ENCODE peak calls at places on chromosomes 2 and 18, in five cellular contexts. C is neuronal stem cell, I is trophoblast cell, B is IMR-90, M is H1. D is an unnamed sample. For H3K79me1, the result is how much of the 10 kb centered on the place peaks cover.

GRCh38 chr2:151761687-151762086 is 27.4 kb upstream of the NEB start:
- DNase-seq in C (no peak), I (no peak), B (no peak), M (no peak), D (no peak)

GRCh38 chr2:197925204-197925603 is 120.8 kb downstream of the PLCL1 start:
- DNase-seq in C (no peak), I (no peak), B (no peak), M (no peak), D (no peak)

GRCh38 chr2:236865052-236865451 is 220.6 kb upstream of the COPS8 start:
- DNase-seq in C (no peak), I (no peak), B (no peak), M (no peak), D (peak)

GRCh38 chr2:9703701-9704221 is 73.0 kb upstream of the YWHAQ start:
- DNase-seq in C (no peak), I (peak), B (peak), M (no peak), D (no peak)

GRCh38 chr2:44510246-44510645 is 148.5 kb downstream of the CAMKMT start:
- DNase-seq in C (no peak), I (no peak), B (peak), M (no peak), D (no peak)

GRCh38 chr2:225091336-225091735 is 49.1 kb upstream of the DOCK10 start:
- DNase-seq in C (no peak), I (no peak), B (peak), M (no peak), D (no peak)

GRCh38 chr2:76089683-76090082 is 379.0 kb upstream of the GCFC2 start:
- DNase-seq in C (no peak), I (no peak), B (no peak), M (no peak), D (no peak)

GRCh38 chr2:43400508-43400907 is 174.1 kb upstream of the ZFP36L2 start:
- DNase-seq in C (no peak), I (no peak), B (peak), M (no peak), D (no peak)

GRCh38 chr18:41096504-41096903 is 858.5 kb upstream of the PIK3C3 start:
- DNase-seq in C (peak), I (no peak), B (peak), M (no peak), D (no peak)

GRCh38 chr2:221753401-221753800 is 181.3 kb upstream of the EPHA4 start:
- DNase-seq in C (no peak), I (no peak), B (no peak), M (no peak), D (no peak)

GRCh38 chr2:16584824-16585546 is 80.6 kb downstream of the CYRIA start:
- DNase-seq in C (no peak), I (no peak), B (no peak), M (no peak), D (no peak)

GRCh38 chr2:46296840-46297545 is at the start of gene EPAS1:
- DNase-seq in C (peak), I (peak), B (peak), M (peak), D (peak)

GRCh38 chr2:173359231-173359630 is 4.6 kb downstream of the CDCA7 start:
- DNase-seq in C (no peak), I (peak), B (peak), M (no peak), D (no peak)

GRCh38 chr18:29248856-29249255 is 1071.9 kb upstream of the CDH2 start:
- DNase-seq in C (no peak), I (no peak), B (no peak), M (no peak), D (no peak)

GRCh38 chr2:219631925-219632757 is 4.7 kb downstream of the SLC4A3 start:
- DNase-seq in C (no peak), I (no peak), B (no peak), M (no peak), D (peak)

GRCh38 chr2:85523906-85524566 is 14.9 kb upstream of the MAT2A start:
- DNase-seq in C (no peak), I (no peak), B (peak), M (no peak), D (no peak)

GRCh38 chr2:10447300-10448207 is 573 bp downstream of the ODC1 start:
- DNase-seq in C (no peak), I (no peak), B (peak), M (no peak), D (peak)

GRCh38 chr2:17858064-17858463 is 20.4 kb upstream of the KCNS3 start:
- DNase-seq in C (no peak), I (no peak), B (no peak), M (no peak), D (no peak)

GRCh38 chr2:11669454-11670291 is at the start of gene NTSR2:
- DNase-seq in C (peak), I (peak), B (peak), M (peak), D (peak)

GRCh38 chr2:206230060-206230890 is 44.2 kb upstream of the ZDBF2 start:
- DNase-seq in C (peak), I (no peak), B (no peak), M (no peak), D (peak)

GRCh38 chr18:61883547-61883946 is 9.3 kb downstream of the RNF152 start:
- DNase-seq in C (no peak), I (no peak), B (peak), M (no peak), D (no peak)

GRCh38 chr2:230762317-230762896 is 49.8 kb downstream of the CAB39 start:
- DNase-seq in C (peak), I (peak), B (no peak), M (peak), D (peak)

GRCh38 chr18:54389143-54389505 is 31.4 kb downstream of the C18orf54 start:
- DNase-seq in C (no peak), I (peak), B (no peak), M (no peak), D (no peak)

GRCh38 chr2:211408485-211408884 is 852.1 kb downstream of the CPS1 start:
- DNase-seq in C (peak), I (no peak), B (no peak), M (no peak), D (no peak)

GRCh38 chr2:127913808-127914457 is 28.2 kb upstream of the AMMECR1L start:
- DNase-seq in C (no peak), I (no peak), B (no peak), M (no peak), D (no peak)

GRCh38 chr2:161722547-161723503 is 98.6 kb downstream of the SLC4A10 start:
- DNase-seq in C (no peak), I (no peak), B (no peak), M (no peak), D (no peak)

DNA sequence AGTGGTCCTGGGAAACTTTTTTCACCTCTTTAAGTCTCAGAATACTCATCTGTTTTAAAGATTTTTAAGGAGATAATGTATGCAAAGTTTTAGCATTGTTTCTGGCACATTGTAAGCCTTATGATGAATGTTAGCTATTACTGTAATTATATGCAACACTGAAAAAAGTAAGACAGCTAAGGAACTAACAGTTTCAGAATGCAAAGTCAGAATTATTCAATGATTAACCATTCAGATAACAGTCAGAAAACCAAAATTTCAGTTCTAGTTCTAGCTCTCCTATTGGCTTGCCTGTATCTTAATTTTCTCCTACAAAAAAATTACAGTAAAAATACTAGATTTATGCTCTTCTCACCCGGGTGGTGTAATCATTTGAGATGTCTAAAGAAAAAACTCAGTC is 101.1 kb downstream of the SLC4A10 start:
- DNase-seq in C (no peak), I (no peak), B (no peak), M (no peak), D (no peak)
- H3K18ac ChIP-seq in C (no peak), I (no peak), B (no peak), M (no peak), D (no peak)

DNA sequence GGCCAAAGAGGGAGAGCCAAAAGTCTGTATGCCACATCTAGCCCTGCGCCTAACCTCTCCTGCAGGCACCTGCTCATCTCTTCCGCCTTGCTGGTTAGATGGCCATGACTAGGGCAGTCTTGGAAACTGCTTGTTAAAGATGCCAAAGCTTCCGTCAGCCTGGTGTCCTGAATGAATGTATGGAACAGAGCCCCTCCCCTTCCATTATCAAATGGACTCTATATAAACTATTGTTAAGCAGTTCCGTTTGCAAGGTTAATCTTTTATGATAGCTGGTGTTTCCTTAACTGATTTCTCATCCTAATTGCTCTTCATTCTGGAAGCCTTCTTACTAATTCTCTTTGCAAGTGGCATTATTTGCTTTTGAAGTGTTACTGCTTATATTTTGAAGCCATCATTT is 87.1 kb downstream of the ATP9B start:
- DNase-seq in C (no peak), I (no peak), B (no peak), M (no peak), D (no peak)
- H4K91ac ChIP-seq in C (no peak), I (no peak), B (no peak), M (no peak), D (no peak)

GRCh38 chr2:178263159-178263860 is 69.0 kb downstream of the OSBPL6 start:
- DNase-seq in C (no peak), I (no peak), B (no peak), M (no peak), D (no peak)

GRCh38 chr2:178256382-178257053 is 62.2 kb downstream of the OSBPL6 start:
- DNase-seq in C (no peak), I (no peak), B (peak), M (no peak), D (no peak)

GRCh38 chr2:178257127-178257526 is 62.8 kb downstream of the OSBPL6 start:
- DNase-seq in C (no peak), I (no peak), B (no peak), M (no peak), D (no peak)

DNA sequence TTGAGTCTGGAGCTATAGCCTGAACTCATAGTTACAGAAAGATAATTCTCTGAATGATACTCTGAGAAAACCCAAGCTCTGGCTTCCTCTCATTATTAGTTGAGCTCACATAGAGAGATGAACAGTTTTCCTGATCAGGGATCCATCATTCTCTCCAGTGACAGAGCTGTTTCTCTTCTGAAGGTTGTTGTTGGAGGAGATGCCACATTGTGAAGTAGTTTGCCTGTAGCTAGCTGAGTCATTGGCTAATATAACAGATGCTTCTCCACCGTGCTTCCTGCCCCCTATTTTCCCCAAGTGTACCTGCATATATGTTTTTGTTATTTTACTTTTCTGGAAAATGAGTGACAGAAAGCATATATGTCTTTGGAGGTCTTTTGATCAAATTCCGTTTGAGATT is 64.6 kb downstream of the OSBPL6 start:
- DNase-seq in C (no peak), I (no peak), B (peak), M (no peak), D (no peak)
- H3K79me1 ChIP-seq in C (under half), I (under half), B (under half), M (under half), D (under half)

DNA sequence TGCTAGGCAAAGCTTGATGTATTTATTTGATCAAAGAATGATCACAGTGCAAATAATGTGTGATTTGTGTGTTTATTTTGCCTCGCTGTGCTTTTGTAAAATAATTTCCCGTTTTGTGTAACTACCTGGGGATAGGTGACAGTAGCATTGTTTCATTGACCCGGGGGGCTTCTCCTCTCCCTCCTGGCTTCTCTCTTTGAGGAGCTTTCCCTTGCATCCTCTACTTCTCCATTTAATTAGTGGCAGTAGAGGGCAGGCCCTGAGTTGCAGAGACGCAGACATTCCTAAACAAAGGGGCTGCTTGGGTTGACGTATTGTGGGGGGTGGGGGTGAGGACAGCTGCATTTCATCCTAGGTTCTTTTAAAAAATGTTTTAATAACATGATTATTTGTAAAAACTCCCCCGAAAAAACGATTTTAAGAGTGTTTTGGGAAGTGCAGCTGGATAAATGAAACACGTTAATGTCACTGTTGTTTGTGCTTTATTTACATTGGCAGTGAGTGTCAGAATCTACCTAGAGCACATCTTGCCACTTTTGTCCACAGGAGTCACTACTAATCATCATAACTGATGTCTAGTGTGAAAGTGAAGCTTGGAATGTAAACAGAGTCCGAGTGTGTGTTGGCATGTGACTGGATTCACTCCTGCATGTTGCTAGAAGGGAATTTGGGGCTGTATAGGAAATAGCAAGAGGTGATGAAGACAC is 2.2 kb downstream of the NEDD4L start:
- DNase-seq in C (peak), I (no peak), B (no peak), M (no peak), D (no peak)
- H3K18ac ChIP-seq in C (no peak), I (no peak), B (peak), M (no peak), D (no peak)